ENCODE peak calls at places on chromosomes 4 and X, in seven cellular contexts. S, C, H, Y, T, J and K are unnamed samples.
A peak's percentile ranks its signal among the peaks of the same experiment; 100 is the strongest.

GRCh38 chr4:6343950-6344408 is 74.3 kb downstream of the WFS1 start:
- DNase-seq in S (no peak), C (no peak), H (no peak), Y (peak; percentile 45), T (no peak), J (peak; percentile 83), K (no peak)

GRCh38 chr4:53019485-53020382 is 157.6 kb downstream of the RASL11B start:
- DNase-seq in S (no peak), C (no peak), H (no peak), Y (no peak), T (no peak), J (peak; percentile 68), K (no peak)

GRCh38 chrX:148562846-148563245 is 62.4 kb downstream of the AFF2 start:
- DNase-seq in S (no peak), C (no peak), H (no peak), Y (no peak), T (no peak), J (no peak), K (no peak)

GRCh38 chr4:112857461-112857860 is 192.0 kb upstream of the ANK2 start:
- DNase-seq in S (no peak), C (no peak), H (no peak), Y (peak; percentile 79), T (no peak), J (peak; percentile 94), K (no peak)

GRCh38 chrX:112851161-112851779 is 10.6 kb upstream of the AMOT start:
- DNase-seq in S (no peak), C (no peak), H (no peak), Y (no peak), T (no peak), J (no peak), K (peak; percentile 61)

GRCh38 chr4:8289151-8289750 is 19.7 kb downstream of the HTRA3 start:
- DNase-seq in S (no peak), C (no peak), H (no peak), Y (no peak), T (no peak), J (no peak), K (no peak)

GRCh38 chrX:25012793-25013592 is 2.8 kb downstream of the ARX start:
- DNase-seq in S (no peak), C (no peak), H (peak; percentile 35), Y (no peak), T (no peak), J (no peak), K (no peak)

GRCh38 chr4:105966046-105966445 is 70.8 kb downstream of the NPNT start:
- DNase-seq in S (no peak), C (no peak), H (no peak), Y (peak; percentile 82), T (no peak), J (peak; percentile 74), K (no peak)

GRCh38 chr4:186132577-186133277 is 28.2 kb downstream of the FAM149A start:
- DNase-seq in S (no peak), C (no peak), H (peak; percentile 41), Y (no peak), T (no peak), J (peak; percentile 38), K (no peak)

GRCh38 chr4:80268081-80268823 is 1.8 kb downstream of the FGF5 start:
- DNase-seq in S (no peak), C (no peak), H (peak; percentile 18), Y (no peak), T (peak; percentile 68), J (no peak), K (no peak)

GRCh38 chrX:11304829-11305228 is 11.6 kb downstream of the AMELX start:
- DNase-seq in S (peak; percentile 13), C (no peak), H (no peak), Y (no peak), T (no peak), J (no peak), K (no peak)

GRCh38 chr4:879730-880079 is 52.4 kb downstream of the GAK start:
- DNase-seq in S (no peak), C (no peak), H (no peak), Y (no peak), T (no peak), J (no peak), K (peak; percentile 79)

GRCh38 chr4:24793219-24794005 is 2.0 kb upstream of the SOD3 start:
- DNase-seq in S (no peak), C (no peak), H (no peak), Y (no peak), T (no peak), J (peak; percentile 39), K (no peak)

GRCh38 chrX:49627030-49627777 is 28.4 kb downstream of the GAGE1 start:
- DNase-seq in S (no peak), C (no peak), H (peak; percentile 3), Y (no peak), T (no peak), J (peak; percentile 22), K (no peak)

GRCh38 chr4:110480031-110480549 is 4.1 kb downstream of the ENPEP start:
- DNase-seq in S (no peak), C (no peak), H (no peak), Y (peak; percentile 97), T (no peak), J (no peak), K (no peak)
- TF ChIP-seq CTCF in S (no peak), C (no peak), H (no peak), Y (peak; percentile 57), T (no peak), J (no peak), K (no peak)

DNA sequence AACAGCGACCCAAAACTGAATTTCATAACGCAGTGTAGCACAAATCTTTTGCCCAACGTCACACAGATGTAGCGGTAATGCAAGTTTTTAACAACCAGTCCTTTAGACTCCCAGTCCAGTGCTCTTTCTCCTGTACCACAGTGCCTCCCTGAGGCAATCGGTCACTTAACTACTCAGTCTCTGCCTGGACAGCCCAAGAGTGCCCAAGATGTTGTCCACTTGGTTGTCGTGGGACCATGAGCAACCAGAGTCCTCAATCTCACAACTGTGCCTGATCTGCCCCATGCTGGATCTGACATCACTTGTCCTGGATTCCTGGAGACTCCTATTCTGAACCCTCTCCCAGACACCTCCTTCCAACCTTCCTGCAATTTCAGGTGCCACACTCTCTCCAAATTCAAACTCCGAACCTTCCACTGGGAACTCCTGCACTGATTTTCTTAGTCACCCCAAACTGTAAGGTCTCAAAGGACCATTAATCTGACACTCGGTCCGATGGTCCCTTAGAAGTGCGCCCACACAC is 702 bp downstream of the MMGT1 start:
- DNase-seq in S (no peak), C (peak; percentile 14), H (no peak), Y (no peak), T (no peak), J (no peak), K (no peak)
- TF ChIP-seq CTCF in S (no peak), C (no peak), H (no peak), Y (peak; percentile 8), T (no peak), J (no peak), K (no peak)

DNA sequence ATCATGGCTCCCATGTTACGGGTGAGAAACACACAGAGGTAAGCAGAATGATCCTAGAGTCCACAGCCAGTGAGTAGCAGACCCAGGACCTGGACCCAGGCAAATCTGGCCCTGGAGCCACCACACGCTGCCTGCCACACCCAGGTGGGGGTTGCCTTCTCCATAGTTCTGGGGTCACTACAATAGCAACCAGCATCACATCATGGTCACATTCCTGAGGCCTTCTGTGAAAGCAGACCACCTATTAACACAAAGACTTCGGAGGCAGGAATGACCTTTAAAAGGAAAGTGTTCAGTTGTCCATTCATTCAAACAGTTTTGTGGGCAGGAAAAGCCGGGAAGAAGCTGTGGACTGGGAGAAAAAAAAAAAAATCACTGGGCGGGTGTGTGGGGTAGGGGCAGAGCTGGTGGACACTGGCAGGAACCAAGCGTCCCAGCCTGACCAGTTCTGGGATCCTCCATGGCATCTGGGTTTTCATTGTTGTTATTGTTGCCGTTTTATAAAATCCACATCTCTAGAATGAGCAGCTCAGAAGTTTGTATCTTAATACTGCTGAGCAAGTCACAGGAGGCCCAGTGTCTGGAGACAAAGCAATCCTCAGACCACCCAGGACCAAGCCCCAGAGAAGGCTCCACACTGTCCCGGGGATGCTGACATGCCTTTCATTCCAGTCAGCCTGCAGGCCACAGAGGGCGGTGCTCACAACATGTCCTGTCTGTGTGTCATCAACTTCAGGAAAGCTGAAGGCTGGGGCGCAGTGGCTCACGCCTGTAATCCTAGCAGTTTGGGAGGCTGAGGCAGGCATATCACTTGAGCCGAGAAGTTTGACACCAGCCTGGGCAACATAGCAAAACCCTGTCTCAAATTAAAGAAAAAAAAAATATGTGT is 67.0 kb downstream of the SEL1L3 start:
- DNase-seq in S (no peak), C (no peak), H (peak; percentile 51), Y (no peak), T (no peak), J (peak; percentile 28), K (no peak)
- TF ChIP-seq CTCF in S (no peak), C (no peak), H (no peak), Y (peak; percentile 10), T (no peak), J (no peak), K (no peak)

GRCh38 chr4:18081708-18082107 is 60.2 kb upstream of the LCORL start:
- DNase-seq in S (no peak), C (no peak), H (no peak), Y (no peak), T (no peak), J (no peak), K (no peak)

GRCh38 chr4:18077808-18078207 is 56.3 kb upstream of the LCORL start:
- DNase-seq in S (no peak), C (no peak), H (no peak), Y (no peak), T (no peak), J (no peak), K (no peak)

DNA sequence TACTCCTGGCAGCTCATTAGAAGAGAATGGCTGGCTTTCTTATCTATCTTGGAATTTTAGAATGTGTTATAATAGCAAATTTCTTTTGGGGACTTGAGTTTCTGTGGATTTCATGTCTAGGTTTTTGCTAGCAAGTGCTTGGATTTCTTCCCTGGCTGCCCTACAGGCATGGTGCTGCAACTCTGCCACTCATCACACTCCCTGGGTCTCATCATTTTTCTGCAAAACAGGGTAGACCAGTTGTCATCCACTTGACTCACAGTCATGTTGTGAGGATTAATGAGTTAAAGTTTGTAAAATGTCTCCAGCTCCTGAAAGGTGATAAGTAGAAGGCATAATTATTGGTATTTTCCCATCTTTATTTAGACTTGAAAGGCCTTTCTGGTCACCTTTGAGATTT is 60.7 kb upstream of the LCORL start:
- DNase-seq in S (no peak), C (no peak), H (no peak), Y (no peak), T (no peak), J (no peak), K (no peak)
- TF ChIP-seq CTCF in S (no peak), C (no peak), H (no peak), Y (no peak), T (no peak), J (no peak), K (no peak)

GRCh38 chrX:70042399-70043371 is 7.1 kb downstream of the AWAT2 start:
- DNase-seq in S (no peak), C (no peak), H (no peak), Y (no peak), T (no peak), J (no peak), K (no peak)
- TF ChIP-seq CTCF in S (no peak), C (no peak), H (no peak), Y (no peak), T (no peak), J (no peak), K (no peak)

GRCh38 chr4:39658756-39659155 is 20.1 kb upstream of the SMIM14 start:
- DNase-seq in S (no peak), C (no peak), H (no peak), Y (no peak), T (no peak), J (no peak), K (no peak)
- TF ChIP-seq CTCF in S (no peak), C (no peak), H (no peak), Y (peak; percentile 42), T (no peak), J (no peak), K (peak; percentile 8)